ENCODE peak calls at places on chromosomes 2 and 18, in ten cellular contexts. R is heart right ventricle, N is glutamatergic neuron, S is GM06990, X is AG10803, O is hepatocyte, B is GM23338, G is neural crest cell, Q is AG04450, M is MM.1S. U is an unnamed sample.

GRCh38 chr2:128474014-128474961 is 155.6 kb upstream of the HS6ST1 start:
- DNase-seq in Q (no peak), N (no peak), R (no peak), G (no peak), B (no peak), S (no peak), X (no peak), M (no peak), O (no peak), U (no peak)

GRCh38 chr2:112819081-112819480 is 17.5 kb downstream of the IL1B start:
- DNase-seq in G (no peak), R (no peak), N (no peak), M (no peak), Q (no peak), X (no peak), O (no peak), B (no peak), S (no peak), U (no peak)

GRCh38 chr2:59733970-59734369 is 819.5 kb downstream of the BCL11A start:
- DNase-seq in S (no peak), Q (no peak), O (no peak), N (no peak), X (no peak), R (no peak), M (no peak), B (no peak), G (no peak), U (no peak)

GRCh38 chr18:5851998-5852397 is 43.3 kb downstream of the TMEM200C start:
- DNase-seq in R (no peak), O (no peak), X (no peak), G (no peak), B (peak; percentile 24), M (no peak), S (no peak), Q (no peak), N (no peak), U (no peak)

GRCh38 chr2:197024206-197024605 is 97.7 kb upstream of the PGAP1 start:
- DNase-seq in O (peak; percentile 36), X (no peak), S (no peak), N (no peak), R (no peak), M (no peak), Q (no peak), B (no peak), G (no peak), U (no peak)

GRCh38 chr2:207993141-207993763 is 32.1 kb downstream of the PLEKHM3 start:
- DNase-seq in S (no peak), O (no peak), X (peak; percentile 50), B (no peak), M (no peak), G (no peak), R (no peak), Q (no peak), N (no peak), U (no peak)

GRCh38 chr2:216535454-216535995 is 36.9 kb downstream of the RPL37A start:
- DNase-seq in G (no peak), M (no peak), Q (peak; percentile 92), S (no peak), X (peak; percentile 96), N (no peak), B (no peak), O (peak; percentile 62), R (peak; percentile 67), U (peak; percentile 34)

GRCh38 chr2:187358531-187358930 is 89.5 kb downstream of the CALCRL start:
- DNase-seq in M (no peak), N (no peak), G (no peak), O (no peak), X (no peak), Q (no peak), S (no peak), R (no peak), B (no peak), U (no peak)

GRCh38 chr2:51706220-51706619 is 674.3 kb upstream of the NRXN1 start:
- DNase-seq in M (no peak), R (no peak), B (no peak), X (no peak), Q (no peak), G (no peak), N (no peak), O (no peak), S (no peak), U (no peak)

GRCh38 chr2:51707625-51708024 is 675.7 kb upstream of the NRXN1 start:
- DNase-seq in Q (no peak), X (no peak), N (no peak), S (no peak), O (no peak), R (no peak), G (no peak), B (peak; percentile 6), M (no peak), U (no peak)

GRCh38 chr2:51705418-51705817 is 673.5 kb upstream of the NRXN1 start:
- DNase-seq in X (no peak), O (no peak), Q (no peak), M (no peak), G (no peak), R (no peak), S (no peak), B (no peak), N (no peak), U (no peak)

GRCh38 chr2:51711761-51712160 is 679.8 kb upstream of the NRXN1 start:
- DNase-seq in B (no peak), R (no peak), G (no peak), O (no peak), X (no peak), S (no peak), M (no peak), N (no peak), Q (no peak), U (no peak)

DNA sequence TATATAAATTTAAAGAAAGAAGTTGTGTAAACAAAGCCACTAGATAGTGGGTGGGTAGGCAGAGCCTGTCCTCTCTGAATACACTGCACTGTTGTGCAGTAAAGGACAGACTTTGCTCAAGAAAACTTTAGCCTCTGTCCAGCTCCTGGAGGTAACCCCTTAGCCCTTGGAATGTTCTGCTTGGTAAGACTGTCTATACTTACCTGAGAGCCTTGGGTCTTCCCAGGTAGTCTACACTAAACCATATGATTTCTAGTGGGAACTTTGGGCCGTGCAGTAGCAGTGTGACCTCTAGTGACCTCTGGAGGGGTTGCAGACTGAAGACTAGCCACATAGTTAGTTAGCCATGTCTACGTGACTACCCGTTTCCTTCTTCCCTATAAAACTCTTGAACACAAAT is 678.3 kb upstream of the NRXN1 start:
- DNase-seq in X (no peak), R (no peak), B (peak; percentile 76), G (no peak), Q (no peak), N (peak; percentile 42), O (peak; percentile 5), S (no peak), M (peak; percentile 48), U (peak; percentile 15)
- TF ChIP-seq CTCF in X (no peak), R (no peak), B (peak; percentile 72), G (peak; percentile 40), Q (no peak), N (peak; percentile 48), O (peak; percentile 19), S (peak; percentile 40), M (peak; percentile 76), U (peak; percentile 34)

GRCh38 chr2:193690572-193690971 is 1495.8 kb upstream of the TMEFF2 start:
- DNase-seq in R (no peak), X (no peak), O (no peak), Q (no peak), S (no peak), B (no peak), G (no peak), N (no peak), M (no peak), U (no peak)

DNA sequence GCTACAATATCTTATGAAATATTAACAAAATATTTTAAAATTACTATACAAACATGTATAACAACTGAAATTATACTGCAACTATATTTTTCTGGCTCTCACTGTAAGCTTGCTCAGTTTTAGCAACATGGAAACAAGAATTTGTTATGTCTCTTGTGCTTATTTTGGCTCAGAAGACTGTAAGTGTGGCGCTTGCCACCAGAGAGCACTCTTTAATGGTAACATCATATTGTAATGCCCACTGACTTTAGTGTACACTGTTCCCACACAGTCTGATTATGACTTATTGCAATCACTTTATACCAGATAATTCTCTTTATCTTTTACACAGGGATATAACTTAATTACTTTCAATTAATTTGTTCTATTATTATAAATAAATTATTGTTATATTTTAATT is 1500.6 kb upstream of the TMEFF2 start:
- DNase-seq in Q (no peak), X (peak; percentile 2), N (peak; percentile 31), R (no peak), M (peak; percentile 34), G (no peak), B (peak; percentile 38), S (no peak), O (peak; percentile 22), U (no peak)
- TF ChIP-seq CTCF in Q (no peak), X (peak; percentile 37), N (peak; percentile 28), R (no peak), M (peak; percentile 23), G (peak; percentile 63), B (peak; percentile 55), S (peak; percentile 46), O (peak; percentile 52), U (peak; percentile 51)

DNA sequence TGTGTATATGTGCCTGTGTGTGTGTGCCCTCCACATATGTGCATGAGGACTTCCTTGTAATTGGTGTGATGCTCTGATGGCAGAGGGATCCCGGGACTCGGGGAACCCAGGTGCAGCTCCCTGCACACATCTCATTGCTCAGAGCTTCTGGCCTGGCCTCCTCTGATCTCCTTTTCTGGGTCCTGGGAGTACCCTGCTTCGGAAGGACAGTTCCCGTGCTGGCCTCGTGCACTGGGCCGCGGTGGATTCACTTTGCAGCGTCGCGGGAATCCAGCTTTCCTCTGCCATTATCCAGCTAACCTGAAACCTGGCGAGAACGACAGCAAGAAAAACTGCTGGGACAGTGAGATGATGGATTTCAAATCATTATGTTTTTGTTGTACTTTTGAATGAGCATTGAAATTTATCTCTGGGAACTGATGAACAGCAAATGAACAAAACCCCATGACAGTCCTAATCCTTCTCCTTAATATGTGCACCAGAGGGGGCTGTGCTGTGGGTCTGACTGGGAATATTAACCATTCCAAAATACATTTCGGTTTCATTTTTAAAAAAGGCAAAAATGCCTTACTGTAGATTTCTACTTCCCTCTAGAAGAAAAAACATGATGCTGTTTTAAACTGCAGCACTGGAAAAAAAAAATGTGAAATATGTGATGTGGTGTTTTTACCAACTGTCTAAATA is 78.2 kb downstream of the PTGR3 start:
- DNase-seq in Q (no peak), X (no peak), G (no peak), S (no peak), O (no peak), R (no peak), N (no peak), B (no peak), M (no peak), U (no peak)
- TF ChIP-seq CTCF in Q (peak; percentile 40), X (peak; percentile 38), G (no peak), S (no peak), O (no peak), R (peak; percentile 38), N (no peak), B (no peak), M (no peak), U (no peak)

GRCh38 chr2:219435701-219436100 is 1.1 kb downstream of the SPEG start:
- DNase-seq in M (no peak), Q (no peak), O (no peak), G (no peak), X (no peak), B (no peak), S (no peak), N (no peak), R (no peak), U (no peak)

GRCh38 chr2:219434468-219434717 is 250 bp upstream of the SPEG start:
- DNase-seq in M (no peak), X (no peak), O (no peak), Q (no peak), S (no peak), G (no peak), N (no peak), R (no peak), B (no peak), U (no peak)

GRCh38 chr2:219436491-219436890 is 1.8 kb downstream of the SPEG start:
- DNase-seq in M (no peak), Q (no peak), S (no peak), B (no peak), N (no peak), G (no peak), R (no peak), O (no peak), X (no peak), U (no peak)

GRCh38 chr2:219434718-219435525 is at the start of gene SPEG:
- DNase-seq in B (peak; percentile 62), M (no peak), N (no peak), R (no peak), S (no peak), X (no peak), Q (no peak), G (no peak), O (no peak), U (no peak)

GRCh38 chr2:219433666-219434467 is 776 bp upstream of the SPEG start:
- DNase-seq in R (no peak), Q (no peak), B (peak; percentile 97), N (peak; percentile 69), M (no peak), G (no peak), S (no peak), O (no peak), X (peak; percentile 66), U (no peak)
- TF ChIP-seq CTCF in R (peak; percentile 51), Q (peak; percentile 57), B (peak; percentile 79), N (peak; percentile 35), M (peak; percentile 41), G (peak; percentile 49), S (peak; percentile 48), O (peak; percentile 42), X (peak; percentile 57), U (no peak)

U was measured in nephron progenitor cell.